ENCODE peak calls at places on chromosomes 7 and 10, in four cellular contexts. One of them, this sample, is unnamed.

GRCh38 chr7:19932549-19933249 is 159.3 kb upstream of the TMEM196 start:
- DNase-seq in mesendoderm: no peak
- DNase-seq in H9: no peak
- DNase-seq in H1: no peak
- DNase-seq in this sample: no peak

GRCh38 chr7:43385856-43386255 is 197.1 kb upstream of the STK17A start:
- DNase-seq in mesendoderm: no peak
- DNase-seq in H9: no peak
- DNase-seq in H1: no peak
- DNase-seq in this sample: peak

GRCh38 chr7:4212376-4212775 is 469.7 kb upstream of the FOXK1 start:
- DNase-seq in mesendoderm: no peak
- DNase-seq in H9: no peak
- DNase-seq in H1: no peak
- DNase-seq in this sample: no peak

GRCh38 chr7:158613481-158613880 is 25.9 kb upstream of the PTPRN2 start:
- DNase-seq in mesendoderm: no peak
- DNase-seq in H9: no peak
- DNase-seq in H1: no peak
- DNase-seq in this sample: no peak

GRCh38 chr10:77386833-77387232 is 250.8 kb downstream of the KCNMA1 start:
- DNase-seq in mesendoderm: no peak
- DNase-seq in H9: no peak
- DNase-seq in H1: no peak
- DNase-seq in this sample: peak

GRCh38 chr7:45574521-45575500 is 643 bp downstream of the ADCY1 start:
- DNase-seq in mesendoderm: peak
- DNase-seq in H9: peak
- DNase-seq in H1: no peak
- DNase-seq in this sample: peak

GRCh38 chr10:78579995-78580394 is 488.8 kb upstream of the ZMIZ1 start:
- DNase-seq in mesendoderm: no peak
- DNase-seq in H9: no peak
- DNase-seq in H1: no peak
- DNase-seq in this sample: no peak

GRCh38 chr7:25402528-25402927 is 174.2 kb upstream of the NPVF start:
- DNase-seq in mesendoderm: no peak
- DNase-seq in H9: no peak
- DNase-seq in H1: no peak
- DNase-seq in this sample: no peak

GRCh38 chr10:42876476-42876875 is 93.9 kb downstream of the BMS1 start:
- DNase-seq in mesendoderm: no peak
- DNase-seq in H9: no peak
- DNase-seq in H1: no peak
- DNase-seq in this sample: no peak

GRCh38 chr10:4460267-4460666 is 365.7 kb upstream of the AKR1E2 start:
- DNase-seq in mesendoderm: no peak
- DNase-seq in H9: no peak
- DNase-seq in H1: no peak
- DNase-seq in this sample: no peak

GRCh38 chr7:132171130-132171576 is 405.1 kb downstream of the PLXNA4 start:
- DNase-seq in mesendoderm: no peak
- DNase-seq in H9: no peak
- DNase-seq in H1: no peak
- DNase-seq in this sample: no peak

GRCh38 chr7:34727464-34727995 is 69.5 kb downstream of the NPSR1 start:
- DNase-seq in mesendoderm: no peak
- DNase-seq in H9: no peak
- DNase-seq in H1: no peak
- DNase-seq in this sample: no peak

GRCh38 chr10:12730809-12731519 is 270.5 kb downstream of the CCDC3 start:
- DNase-seq in mesendoderm: no peak
- DNase-seq in H9: no peak
- DNase-seq in H1: no peak
- DNase-seq in this sample: peak

GRCh38 chr10:112465299-112465882 is 18.4 kb downstream of the VTI1A start:
- DNase-seq in mesendoderm: no peak
- DNase-seq in H9: no peak
- DNase-seq in H1: no peak
- DNase-seq in this sample: no peak

GRCh38 chr7:42691030-42691639 is 220.7 kb downstream of the C7orf25 start:
- DNase-seq in mesendoderm: peak
- DNase-seq in H9: peak
- DNase-seq in H1: no peak
- DNase-seq in this sample: peak

GRCh38 chr7:64888901-64889685 is 14.0 kb upstream of the ZNF273 start:
- DNase-seq in mesendoderm: no peak
- DNase-seq in H9: no peak
- DNase-seq in H1: no peak
- DNase-seq in this sample: no peak

GRCh38 chr10:683448-684071 is 5.9 kb downstream of the DIP2C start:
- DNase-seq in mesendoderm: no peak
- DNase-seq in H9: no peak
- DNase-seq in H1: no peak
- DNase-seq in this sample: peak

GRCh38 chr10:84138478-84139125 is 707 bp upstream of the GHITM start:
- DNase-seq in mesendoderm: no peak
- DNase-seq in H9: no peak
- DNase-seq in H1: no peak
- DNase-seq in this sample: peak

GRCh38 chr10:79084012-79084971 is 15.5 kb downstream of the ZMIZ1 start:
- DNase-seq in mesendoderm: peak
- DNase-seq in H9: no peak
- DNase-seq in H1: no peak
- DNase-seq in this sample: peak

GRCh38 chr7:159092701-159093121 is 52.0 kb downstream of the VIPR2 start:
- DNase-seq in mesendoderm: no peak
- DNase-seq in H9: peak
- DNase-seq in H1: no peak
- DNase-seq in this sample: no peak

GRCh38 chr7:119127706-119128105 is 903.2 kb downstream of the ANKRD7 start:
- DNase-seq in mesendoderm: no peak
- DNase-seq in H9: no peak
- DNase-seq in H1: no peak
- DNase-seq in this sample: no peak

GRCh38 chr7:105011771-105012502 is 2.1 kb upstream of the KMT2E start:
- DNase-seq in mesendoderm: no peak
- DNase-seq in H9: no peak
- DNase-seq in H1: no peak
- DNase-seq in this sample: no peak

GRCh38 chr10:103367782-103368518 is at the start of gene TAF5:
- DNase-seq in mesendoderm: peak
- DNase-seq in H9: peak
- DNase-seq in H1: peak
- DNase-seq in this sample: peak

GRCh38 chr10:60315311-60315710 is 74.4 kb downstream of the ANK3 start:
- DNase-seq in mesendoderm: no peak
- DNase-seq in H9: no peak
- DNase-seq in H1: no peak
- DNase-seq in this sample: peak

GRCh38 chr7:16804674-16805439 is at the start of gene AGR2:
- DNase-seq in mesendoderm: no peak
- DNase-seq in H9: no peak
- DNase-seq in H1: no peak
- DNase-seq in this sample: peak

GRCh38 chr10:3172446-3173172 is at the start of gene PITRM1:
- DNase-seq in mesendoderm: peak
- DNase-seq in H9: peak
- DNase-seq in H1: no peak
- DNase-seq in this sample: peak
- H3K23ac ChIP-seq in mesendoderm: no peak
- H3K23ac ChIP-seq in H9: no peak
- H3K23ac ChIP-seq in H1: no peak
- H3K23ac ChIP-seq in this sample: peak

GRCh38 chr7:2967705-2968104 is 76.0 kb downstream of the CARD11 start:
- DNase-seq in mesendoderm: no peak
- DNase-seq in H9: no peak
- DNase-seq in H1: no peak
- DNase-seq in this sample: no peak
- H3K23ac ChIP-seq in mesendoderm: no peak
- H3K23ac ChIP-seq in H9: no peak
- H3K23ac ChIP-seq in H1: no peak
- H3K23ac ChIP-seq in this sample: no peak

DNA sequence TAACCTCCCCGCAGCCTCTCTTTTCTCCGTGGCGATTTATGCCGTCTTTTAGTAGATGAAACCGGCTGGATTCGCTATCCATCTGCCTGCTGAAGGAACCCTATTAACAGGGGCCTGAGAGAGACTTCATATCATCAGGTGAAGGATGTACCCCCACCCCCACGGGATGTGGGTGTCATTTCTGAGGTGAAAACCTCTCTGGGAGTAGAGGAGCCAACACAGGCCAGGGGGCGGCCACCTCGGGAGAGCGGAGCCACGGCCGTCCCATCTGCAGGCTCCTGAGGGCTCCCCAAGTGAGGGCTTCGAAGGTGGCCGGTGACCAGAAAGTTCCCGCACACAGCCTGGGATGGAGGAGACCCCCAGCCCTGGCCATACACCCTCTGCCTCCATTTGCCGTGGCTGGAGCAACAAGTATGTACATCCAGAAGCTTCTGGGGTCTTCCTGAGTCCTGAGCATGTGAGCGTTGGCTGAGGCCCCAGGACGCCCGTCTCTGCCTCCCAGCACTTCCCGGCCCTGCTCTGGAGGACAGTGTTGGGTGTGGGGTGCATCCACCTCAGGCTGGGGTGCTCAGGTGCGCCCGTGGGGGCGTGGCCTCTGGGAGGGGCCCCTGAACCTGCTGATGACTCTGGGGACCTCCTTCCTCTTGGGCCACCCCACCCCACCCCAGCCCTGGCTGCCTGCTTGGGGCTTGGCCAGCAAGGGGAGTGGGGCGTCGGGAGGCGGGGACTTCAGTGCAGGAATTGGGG is 84.7 kb downstream of the NKX6-2 start:
- DNase-seq in mesendoderm: no peak
- DNase-seq in H9: peak
- DNase-seq in H1: no peak
- DNase-seq in this sample: no peak
- H3K23ac ChIP-seq in mesendoderm: no peak
- H3K23ac ChIP-seq in H9: no peak
- H3K23ac ChIP-seq in H1: no peak
- H3K23ac ChIP-seq in this sample: peak

GRCh38 chr7:111559665-111560064 is 2.6 kb downstream of the IMMP2L start:
- DNase-seq in mesendoderm: no peak
- DNase-seq in H9: no peak
- DNase-seq in H1: no peak
- DNase-seq in this sample: no peak

GRCh38 chr7:111561659-111561908 is 708 bp downstream of the IMMP2L start:
- DNase-seq in mesendoderm: no peak
- DNase-seq in H9: peak
- DNase-seq in H1: no peak
- DNase-seq in this sample: no peak

GRCh38 chr7:111564078-111564477 is 1.8 kb upstream of the IMMP2L start:
- DNase-seq in mesendoderm: no peak
- DNase-seq in H9: no peak
- DNase-seq in H1: no peak
- DNase-seq in this sample: no peak

GRCh38 chr7:111560773-111561658 is 1.3 kb downstream of the IMMP2L start:
- DNase-seq in mesendoderm: peak
- DNase-seq in H9: no peak
- DNase-seq in H1: no peak
- DNase-seq in this sample: peak

DNA sequence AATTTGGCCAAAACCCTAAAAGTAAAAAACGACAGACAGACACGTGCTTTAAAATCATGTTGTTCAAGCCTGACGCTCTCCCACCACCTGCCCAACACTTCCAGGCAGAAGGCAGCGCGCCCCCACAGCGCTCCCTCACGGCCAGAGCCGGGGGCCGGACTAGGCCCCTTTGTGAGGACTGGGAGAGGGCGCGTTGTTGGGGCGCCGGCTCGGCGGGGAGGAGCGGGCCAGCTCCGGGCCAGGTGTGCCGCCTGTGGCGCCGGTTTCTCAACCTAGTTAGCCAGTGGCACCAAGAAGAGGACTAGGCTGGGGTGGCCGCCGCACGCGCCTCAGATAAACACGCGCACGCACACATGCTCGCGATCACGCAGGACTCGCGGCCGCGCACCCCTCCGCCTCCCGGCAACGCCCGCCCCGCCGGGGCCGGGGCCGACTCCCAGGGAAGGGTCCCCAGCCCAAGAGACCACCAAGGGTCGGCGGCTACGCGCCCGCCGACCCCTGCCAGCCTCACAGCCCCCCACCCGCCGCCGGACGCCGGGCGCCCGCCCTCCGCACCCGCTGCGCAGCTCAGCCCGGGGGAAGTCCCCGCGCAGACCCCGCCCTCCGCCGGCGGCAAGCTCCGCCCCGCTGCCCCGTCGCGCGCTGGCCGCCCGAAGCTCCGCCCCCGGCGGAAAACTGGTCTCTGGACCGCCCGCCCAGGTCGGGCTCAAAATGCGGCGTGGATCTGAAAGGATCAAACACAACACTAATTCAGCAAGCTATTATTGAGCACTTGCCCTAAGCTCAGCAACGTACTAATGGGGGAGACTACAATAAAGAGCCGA is at the start of gene IMMP2L:
- DNase-seq in mesendoderm: peak
- DNase-seq in H9: peak
- DNase-seq in H1: peak
- DNase-seq in this sample: peak
- H3K23ac ChIP-seq in mesendoderm: peak
- H3K23ac ChIP-seq in H9: no peak
- H3K23ac ChIP-seq in H1: no peak
- H3K23ac ChIP-seq in this sample: peak

GRCh38 chr7:155340721-155341120 is 43.0 kb downstream of the INSIG1 start:
- DNase-seq in mesendoderm: no peak
- DNase-seq in H9: no peak
- DNase-seq in H1: no peak
- DNase-seq in this sample: no peak

GRCh38 chr7:155340071-155340531 is 42.4 kb downstream of the INSIG1 start:
- DNase-seq in mesendoderm: no peak
- DNase-seq in H9: no peak
- DNase-seq in H1: no peak
- DNase-seq in this sample: no peak

GRCh38 chr7:155337946-155338631 is 40.4 kb downstream of the INSIG1 start:
- DNase-seq in mesendoderm: no peak
- DNase-seq in H9: no peak
- DNase-seq in H1: no peak
- DNase-seq in this sample: no peak

GRCh38 chr7:155338632-155339320 is 41.1 kb downstream of the INSIG1 start:
- DNase-seq in mesendoderm: no peak
- DNase-seq in H9: no peak
- DNase-seq in H1: no peak
- DNase-seq in this sample: no peak

DNA sequence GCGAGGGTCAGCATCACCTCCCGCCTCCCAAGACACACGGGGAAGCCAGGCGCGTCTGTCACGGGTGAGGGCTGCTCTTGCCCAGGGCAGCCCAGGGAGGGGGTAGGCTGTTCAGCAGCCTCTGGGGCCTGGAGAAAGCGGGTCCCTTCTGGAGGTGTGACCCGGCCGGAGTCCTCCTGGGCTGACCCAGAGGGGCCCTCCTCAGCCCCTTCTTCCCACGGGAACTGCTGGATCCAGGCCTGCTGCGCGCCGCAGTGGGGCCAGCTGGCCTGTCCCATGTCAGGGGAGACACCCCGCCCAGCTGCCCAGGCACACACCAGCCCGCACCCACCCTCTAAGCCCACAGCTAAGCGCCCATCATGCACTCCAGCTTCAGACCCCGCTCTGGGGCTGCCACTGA is 41.8 kb downstream of the INSIG1 start:
- DNase-seq in mesendoderm: no peak
- DNase-seq in H9: no peak
- DNase-seq in H1: no peak
- DNase-seq in this sample: no peak
- H3K23ac ChIP-seq in mesendoderm: no peak
- H3K23ac ChIP-seq in H9: no peak
- H3K23ac ChIP-seq in H1: no peak
- H3K23ac ChIP-seq in this sample: no peak